ENCODE peak calls at places on chromosomes 6 and 20, in five cellular contexts. E, W, A, H and D are unnamed samples.

GRCh38 chr6:7200598-7201443 is 93.1 kb downstream of the RREB1 start:
- DNase-seq in E (no peak), W (no peak), A (no peak), H (no peak), D (no peak)

GRCh38 chr6:54892831-54893230 is 46.3 kb downstream of the FAM83B start:
- DNase-seq in E (peak; percentile 97), W (no peak), A (no peak), H (no peak), D (no peak)

GRCh38 chr20:20603339-20603990 is 109.0 kb downstream of the RALGAPA2 start:
- DNase-seq in E (no peak), W (no peak), A (no peak), H (no peak), D (no peak)

GRCh38 chr20:4159765-4160490 is 144.6 kb upstream of the RNF24 start:
- DNase-seq in E (no peak), W (peak; percentile 52), A (no peak), H (no peak), D (no peak)

GRCh38 chr20:57509665-57510237 is 15.2 kb downstream of the CTCFL start:
- DNase-seq in E (peak; percentile 52), W (no peak), A (no peak), H (no peak), D (no peak)

GRCh38 chr6:148693882-148694484 is 52.8 kb upstream of the UST start:
- DNase-seq in E (no peak), W (no peak), A (no peak), H (no peak), D (no peak)

GRCh38 chr6:119612176-119612870 is 262.8 kb upstream of the MAN1A1 start:
- DNase-seq in E (no peak), W (no peak), A (no peak), H (no peak), D (no peak)

GRCh38 chr6:72704979-72705378 is 83.1 kb downstream of the KCNQ5 start:
- DNase-seq in E (peak; percentile 32), W (no peak), A (no peak), H (no peak), D (no peak)

GRCh38 chr6:144264270-144265060 is 20.7 kb upstream of the UTRN start:
- DNase-seq in E (peak; percentile 98), W (no peak), A (no peak), H (no peak), D (no peak)

GRCh38 chr6:11968241-11968806 is 43.8 kb upstream of the HIVEP1 start:
- DNase-seq in E (no peak), W (no peak), A (no peak), H (no peak), D (no peak)

GRCh38 chr6:135266675-135267074 is 85.6 kb downstream of the MYB start:
- DNase-seq in E (no peak), W (no peak), A (no peak), H (no peak), D (no peak)

GRCh38 chr6:140438346-140438735 is 1063.9 kb upstream of the CITED2 start:
- DNase-seq in E (peak; percentile 23), W (no peak), A (no peak), H (no peak), D (no peak)